ENCODE peak calls at places on chromosomes 5 and 9, in four cellular contexts. L is foreskin fibroblast, T is Calu3, B is GM06990. C is an unnamed sample.

GRCh38 chr5:11467588-11467987 is 436.7 kb downstream of the CTNND2 start:
- DNase-seq in B (no peak), T (no peak), L (no peak), C (no peak)

GRCh38 chr9:91220491-91221135 is 141.1 kb downstream of the AUH start:
- DNase-seq in B (no peak), L (peak), T (no peak), C (no peak)

GRCh38 chr5:178336889-178337785 is 104.5 kb upstream of the PHYKPL start:
- DNase-seq in B (no peak), T (no peak), L (no peak), C (no peak)

GRCh38 chr5:107391787-107392186 is 278.9 kb downstream of the EFNA5 start:
- DNase-seq in T (no peak), L (no peak), B (no peak), C (no peak)

GRCh38 chr5:67537439-67538342 is 341.1 kb upstream of the CD180 start:
- DNase-seq in L (peak), B (no peak), T (no peak), C (no peak)

GRCh38 chr5:7714119-7714518 is 136.8 kb downstream of the CFAP90 start:
- DNase-seq in B (no peak), T (no peak), L (no peak), C (no peak)

GRCh38 chr5:72486371-72486770 is 20.8 kb downstream of the ZNF366 start:
- DNase-seq in B (no peak), T (no peak), L (peak), C (no peak)

GRCh38 chr5:81785311-81785710 is 34.4 kb upstream of the SSBP2 start:
- DNase-seq in B (no peak), L (no peak), T (no peak), C (no peak)

GRCh38 chr9:83220737-83221136 is 157.8 kb upstream of the RASEF start:
- DNase-seq in L (peak), B (no peak), T (peak), C (no peak)

GRCh38 chr5:137498301-137498735 is 808 bp downstream of the SPOCK1 start:
- DNase-seq in L (peak), T (no peak), B (peak), C (peak)

GRCh38 chr9:86099695-86100364 is 472 bp upstream of the GOLM1 start:
- DNase-seq in T (peak), L (peak), B (no peak), C (peak)

GRCh38 chr5:103358305-103358996 is 99.9 kb downstream of the MACIR start:
- DNase-seq in L (no peak), B (no peak), T (no peak), C (no peak)

GRCh38 chr9:2620876-2621677 is 510 bp upstream of the VLDLR start:
- DNase-seq in T (peak), L (peak), B (peak), C (no peak)

GRCh38 chr9:116049506-116049905 is 104.1 kb upstream of the PAPPA start:
- DNase-seq in L (no peak), T (no peak), B (no peak), C (no peak)

GRCh38 chr9:93121316-93122241 is 12.5 kb downstream of the NINJ1 start:
- DNase-seq in T (no peak), B (no peak), L (no peak), C (no peak)

GRCh38 chr5:17317499-17317898 is 100.1 kb downstream of the BASP1 start:
- DNase-seq in B (peak), T (no peak), L (no peak), C (no peak)

GRCh38 chr9:132798817-132799790 is 79.0 kb downstream of the AK8 start:
- DNase-seq in L (peak), B (no peak), T (peak), C (no peak)

GRCh38 chr5:112310746-112311145 is 108.3 kb downstream of the EPB41L4A start:
- DNase-seq in B (no peak), T (no peak), L (no peak), C (no peak)

GRCh38 chr9:71349218-71349617 is 227.8 kb upstream of the TRPM3 start:
- DNase-seq in T (no peak), B (no peak), L (peak), C (no peak)

DNA sequence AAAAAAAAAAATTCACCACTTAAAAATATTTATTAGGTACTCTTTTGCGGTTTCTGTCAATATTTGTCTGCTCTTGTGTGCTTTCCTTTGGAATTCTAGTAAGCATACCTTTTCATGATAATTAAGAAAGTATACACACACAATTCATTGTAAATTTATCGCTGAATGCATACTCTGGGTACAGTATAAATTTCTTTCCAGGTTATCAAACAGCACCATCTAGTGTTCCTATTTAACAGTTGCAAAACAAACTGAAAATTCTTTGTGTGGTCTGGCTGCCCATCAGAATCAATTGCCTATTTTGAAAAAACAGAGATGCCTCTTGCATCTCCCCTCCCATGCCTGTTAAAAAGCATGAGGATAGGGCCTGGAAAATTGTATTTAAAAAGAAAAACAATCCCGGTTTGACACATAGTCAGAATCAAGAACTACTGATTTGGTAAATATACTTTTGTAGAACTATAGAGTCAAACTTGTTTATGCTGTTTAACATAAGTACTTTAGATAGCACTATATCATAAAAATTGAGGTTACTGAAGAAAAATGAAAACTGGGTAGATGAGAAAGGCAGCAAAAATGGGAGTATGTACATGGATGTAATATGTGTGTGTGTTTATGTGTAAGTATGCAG is 16.2 kb downstream of the PGGT1B start:
- DNase-seq in T (no peak), B (no peak), L (peak), C (peak)
- TF ChIP-seq CTCF in T (peak), B (peak), L (peak), C (peak)

GRCh38 chr9:13956107-13956506 is 357.8 kb downstream of the NFIB start:
- DNase-seq in T (no peak), B (no peak), L (peak), C (no peak)
- TF ChIP-seq CTCF in T (no peak), B (no peak), L (no peak), C (no peak)

DNA sequence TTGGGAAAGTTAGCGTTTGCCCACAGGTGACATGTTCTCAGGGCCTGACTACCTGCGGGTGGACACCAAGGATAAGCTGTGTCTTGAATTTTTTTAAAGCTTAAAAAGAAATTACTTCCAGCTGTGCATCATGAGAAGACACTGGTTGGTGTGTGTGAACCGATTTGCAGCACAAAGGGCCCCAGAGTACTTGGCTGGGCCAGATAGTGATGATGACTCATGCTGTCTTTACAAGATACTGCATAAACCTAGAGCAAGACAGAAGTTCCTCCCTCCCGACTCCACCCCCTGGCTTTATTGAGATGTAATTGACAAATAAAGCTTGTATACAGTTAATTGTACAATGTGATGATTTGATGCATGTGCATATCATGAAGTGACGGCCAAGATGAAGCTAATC is 212.8 kb downstream of the NXNL2 start:
- DNase-seq in B (no peak), T (no peak), L (peak), C (no peak)
- TF ChIP-seq CTCF in B (no peak), T (no peak), L (no peak), C (no peak)

DNA sequence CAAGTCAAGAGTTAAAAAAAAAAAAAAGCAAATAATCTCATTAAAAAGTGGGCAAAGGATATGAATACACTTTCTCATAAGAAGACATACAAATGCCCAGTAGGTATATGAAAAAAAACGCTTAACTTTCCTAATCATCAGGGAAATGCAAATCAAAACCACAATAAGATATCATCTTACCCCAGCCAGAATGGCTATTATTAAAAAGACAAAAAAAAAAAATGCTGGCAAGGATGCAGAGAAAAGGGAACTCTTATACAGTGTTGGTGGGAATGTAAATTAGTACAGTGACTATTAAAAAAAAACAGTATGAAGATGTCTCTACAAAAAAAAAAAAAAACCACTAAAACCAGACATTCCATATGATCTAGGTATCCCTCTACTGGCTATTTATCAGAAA is 79.4 kb downstream of the LPAR1 start:
- DNase-seq in L (no peak), B (no peak), T (no peak), C (no peak)
- TF ChIP-seq CTCF in L (no peak), B (no peak), T (no peak), C (no peak)

GRCh38 chr5:149730620-149731331 is 666 bp downstream of the PPARGC1B start:
- DNase-seq in B (peak), L (peak), T (peak), C (peak)
- TF ChIP-seq CTCF in B (peak), L (no peak), T (no peak), C (no peak)

DNA sequence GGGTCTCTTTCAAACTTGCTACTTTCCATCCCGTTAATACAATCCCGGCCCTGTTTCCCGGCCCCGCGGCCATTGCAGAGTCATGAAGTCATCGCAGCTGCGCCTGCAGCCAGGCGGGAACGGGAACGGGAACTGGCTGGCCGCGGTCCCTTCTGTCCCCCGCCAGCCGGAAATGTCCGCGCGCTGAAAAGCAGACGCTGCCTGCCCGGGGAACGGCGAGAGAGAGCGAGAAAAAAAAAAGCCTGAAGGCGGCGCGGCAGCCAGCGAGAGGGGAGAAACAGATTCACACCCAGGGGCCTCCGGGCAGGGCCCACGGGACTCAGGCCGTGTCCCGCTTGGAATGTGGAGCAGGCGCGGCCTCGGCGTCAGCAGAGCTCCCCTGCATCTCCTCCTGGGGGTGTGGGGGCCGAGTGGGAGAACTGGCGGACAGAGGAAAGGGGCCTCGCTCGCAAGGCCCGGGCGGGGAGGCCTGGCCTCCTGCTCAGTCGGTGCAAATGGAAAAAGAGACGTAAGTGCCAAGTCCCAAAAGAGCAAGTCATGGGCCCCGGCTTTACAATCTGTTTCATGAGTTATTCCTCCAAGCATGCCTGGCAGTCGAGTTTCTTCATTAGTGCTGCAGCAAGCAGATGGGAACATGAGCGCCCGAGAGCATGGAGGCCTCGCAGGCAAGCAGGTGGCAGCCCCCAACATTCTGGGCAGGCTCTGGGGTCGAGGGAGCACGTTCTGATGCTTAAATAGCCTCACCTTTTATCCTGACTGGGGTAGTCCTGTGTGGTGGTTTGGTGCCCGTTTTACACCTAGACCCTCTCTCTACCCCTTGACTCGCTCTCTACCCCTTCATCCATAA is 201.3 kb upstream of the GAS1 start:
- DNase-seq in B (no peak), T (peak), L (peak), C (no peak)
- TF ChIP-seq CTCF in B (no peak), T (no peak), L (peak), C (no peak)

GRCh38 chr9:88672874-88673695 is 138.1 kb downstream of the NXNL2 start:
- DNase-seq in T (no peak), B (no peak), L (no peak), C (no peak)
- TF ChIP-seq CTCF in T (no peak), B (no peak), L (no peak), C (no peak)

GRCh38 chr9:96856363-96857286 is 2.3 kb upstream of the ZNF782 start:
- DNase-seq in B (no peak), T (peak), L (peak), C (peak)
- TF ChIP-seq CTCF in B (peak), T (peak), L (peak), C (peak)

GRCh38 chr9:69158471-69158870 is 15.6 kb upstream of the TJP2 start:
- DNase-seq in T (no peak), L (no peak), B (no peak), C (no peak)
- TF ChIP-seq CTCF in T (no peak), L (no peak), B (no peak), C (no peak)

GRCh38 chr5:36826694-36827093 is 49.9 kb upstream of the NIPBL start:
- DNase-seq in L (no peak), B (no peak), T (no peak), C (no peak)

GRCh38 chr5:36815871-36816270 is 60.7 kb upstream of the NIPBL start:
- DNase-seq in T (no peak), L (no peak), B (no peak), C (no peak)

GRCh38 chr5:36820900-36821299 is 55.7 kb upstream of the NIPBL start:
- DNase-seq in T (no peak), B (no peak), L (no peak), C (no peak)
- TF ChIP-seq CTCF in T (no peak), B (no peak), L (no peak), C (no peak)